ENCODE peak calls at places on chromosomes 2 and 18, in four cellular contexts. One of them, this sample, is unnamed.
A peak's percentile ranks its signal among the peaks of the same experiment; 100 is the strongest.

GRCh38 chr18:27789406-27789805 is 387.5 kb downstream of the CDH2 start:
- DNase-seq in CD4-positive, alpha-beta memory T cell: no peak
- DNase-seq in heart left ventricle: no peak
- DNase-seq in GM23338: no peak
- DNase-seq in this sample: no peak

GRCh38 chr2:138516030-138516704 is 14.6 kb downstream of the SPOPL start:
- DNase-seq in CD4-positive, alpha-beta memory T cell: peak; percentile 24
- DNase-seq in heart left ventricle: no peak
- DNase-seq in GM23338: peak; percentile 16
- DNase-seq in this sample: no peak

GRCh38 chr2:197813093-197813787 is 8.8 kb downstream of the PLCL1 start:
- DNase-seq in CD4-positive, alpha-beta memory T cell: no peak
- DNase-seq in heart left ventricle: no peak
- DNase-seq in GM23338: peak; percentile 50
- DNase-seq in this sample: no peak

GRCh38 chr2:128500136-128500800 is 181.6 kb upstream of the HS6ST1 start:
- DNase-seq in CD4-positive, alpha-beta memory T cell: no peak
- DNase-seq in heart left ventricle: peak; percentile 10
- DNase-seq in GM23338: no peak
- DNase-seq in this sample: no peak

GRCh38 chr18:28095041-28095440 is 81.9 kb downstream of the CDH2 start:
- DNase-seq in CD4-positive, alpha-beta memory T cell: no peak
- DNase-seq in heart left ventricle: no peak
- DNase-seq in GM23338: no peak
- DNase-seq in this sample: no peak

GRCh38 chr18:76255070-76255683 is 239.9 kb downstream of the ZNF516 start:
- DNase-seq in CD4-positive, alpha-beta memory T cell: no peak
- DNase-seq in heart left ventricle: no peak
- DNase-seq in GM23338: no peak
- DNase-seq in this sample: no peak

GRCh38 chr18:75491361-75491760 is 63.9 kb upstream of the SMIM21 start:
- DNase-seq in CD4-positive, alpha-beta memory T cell: no peak
- DNase-seq in heart left ventricle: no peak
- DNase-seq in GM23338: no peak
- DNase-seq in this sample: no peak

GRCh38 chr2:74835831-74836674 is 2.1 kb downstream of the HK2 start:
- DNase-seq in CD4-positive, alpha-beta memory T cell: peak; percentile 40
- DNase-seq in heart left ventricle: no peak
- DNase-seq in GM23338: peak; percentile 91
- DNase-seq in this sample: no peak

GRCh38 chr18:77054606-77055428 is 77.8 kb downstream of the MBP start:
- DNase-seq in CD4-positive, alpha-beta memory T cell: peak; percentile 87
- DNase-seq in heart left ventricle: peak; percentile 88
- DNase-seq in GM23338: peak; percentile 56
- DNase-seq in this sample: peak; percentile 80

GRCh38 chr2:10486601-10487079 is 38.5 kb upstream of the ODC1 start:
- DNase-seq in CD4-positive, alpha-beta memory T cell: no peak
- DNase-seq in heart left ventricle: no peak
- DNase-seq in GM23338: no peak
- DNase-seq in this sample: no peak

GRCh38 chr2:74715071-74715791 is 61.2 kb downstream of the SEMA4F start:
- DNase-seq in CD4-positive, alpha-beta memory T cell: peak; percentile 78
- DNase-seq in heart left ventricle: peak; percentile 81
- DNase-seq in GM23338: peak; percentile 92
- DNase-seq in this sample: peak; percentile 78

GRCh38 chr2:200567932-200568331 is 17.9 kb upstream of the AOX1 start:
- DNase-seq in CD4-positive, alpha-beta memory T cell: no peak
- DNase-seq in heart left ventricle: no peak
- DNase-seq in GM23338: no peak
- DNase-seq in this sample: no peak

GRCh38 chr2:50719837-50720694 is 311.9 kb downstream of the NRXN1 start:
- DNase-seq in CD4-positive, alpha-beta memory T cell: no peak
- DNase-seq in heart left ventricle: no peak
- DNase-seq in GM23338: peak; percentile 70
- DNase-seq in this sample: no peak

GRCh38 chr2:219178377-219179175 is 501 bp downstream of the RETREG2 start:
- DNase-seq in CD4-positive, alpha-beta memory T cell: no peak
- DNase-seq in heart left ventricle: peak; percentile 71
- DNase-seq in GM23338: peak; percentile 51
- DNase-seq in this sample: peak; percentile 43

GRCh38 chr2:52117299-52117698 is 1085.4 kb upstream of the NRXN1 start:
- DNase-seq in CD4-positive, alpha-beta memory T cell: no peak
- DNase-seq in heart left ventricle: no peak
- DNase-seq in GM23338: no peak
- DNase-seq in this sample: no peak

GRCh38 chr2:45102141-45102540 is 92.9 kb upstream of the SIX2 start:
- DNase-seq in CD4-positive, alpha-beta memory T cell: no peak
- DNase-seq in heart left ventricle: no peak
- DNase-seq in GM23338: no peak
- DNase-seq in this sample: no peak

GRCh38 chr2:215573495-215573894 is 137.6 kb upstream of the FN1 start:
- DNase-seq in CD4-positive, alpha-beta memory T cell: no peak
- DNase-seq in heart left ventricle: no peak
- DNase-seq in GM23338: no peak
- DNase-seq in this sample: no peak

GRCh38 chr2:88214631-88215030 is 44.5 kb downstream of the THNSL2 start:
- DNase-seq in CD4-positive, alpha-beta memory T cell: no peak
- DNase-seq in heart left ventricle: no peak
- DNase-seq in GM23338: no peak
- DNase-seq in this sample: no peak

GRCh38 chr18:27599202-27599829 is 414.2 kb upstream of the CHST9 start:
- DNase-seq in CD4-positive, alpha-beta memory T cell: no peak
- DNase-seq in heart left ventricle: no peak
- DNase-seq in GM23338: peak; percentile 79
- DNase-seq in this sample: peak; percentile 9

DNA sequence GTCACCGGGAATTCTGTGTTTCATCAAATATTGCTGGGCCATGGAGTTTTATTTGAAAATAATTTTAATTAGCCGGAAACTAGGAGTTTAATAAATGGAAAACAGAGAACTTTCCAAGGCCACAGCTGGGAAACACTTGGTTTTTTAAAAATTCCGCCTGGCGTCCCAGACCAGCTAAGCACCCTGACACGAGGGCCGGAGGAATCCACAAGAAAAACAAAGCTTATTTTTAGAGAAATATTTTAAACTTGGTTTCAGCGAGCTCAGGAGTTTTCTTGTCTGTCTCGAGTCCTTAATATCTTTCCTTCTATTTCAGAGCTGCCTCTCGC is 8.2 kb downstream of the ZFP36L2 start:
- DNase-seq in CD4-positive, alpha-beta memory T cell: no peak
- DNase-seq in heart left ventricle: no peak
- DNase-seq in GM23338: no peak
- DNase-seq in this sample: no peak
- H3K27ac ChIP-seq in CD4-positive, alpha-beta memory T cell: peak overlapping the region; percentile 90
- H3K27ac ChIP-seq in heart left ventricle: peak overlapping the region; percentile 99
- H3K27ac ChIP-seq in GM23338: peak overlapping the region; percentile 96
- H3K27ac ChIP-seq in this sample: peak overlapping the region; percentile 99

DNA sequence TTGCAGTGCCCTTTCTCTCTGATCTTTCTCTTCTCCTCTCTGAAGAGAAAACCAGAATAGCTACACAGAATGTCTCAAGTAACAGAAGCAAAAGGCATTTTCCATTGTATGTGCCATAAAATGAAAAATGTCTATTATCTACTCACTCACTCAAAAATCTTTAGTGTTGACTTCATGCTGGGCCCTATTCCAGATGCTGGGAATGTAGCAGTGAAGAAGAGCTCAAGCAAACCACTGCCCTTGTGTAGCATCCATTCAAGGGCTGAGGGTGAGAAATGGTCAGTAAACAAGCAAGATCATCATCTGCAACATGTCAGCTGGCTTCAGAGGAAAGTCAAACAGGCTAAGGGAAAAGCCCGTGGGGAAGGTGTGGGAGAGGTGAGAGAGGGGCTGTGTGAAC is 427.6 kb downstream of the METTL4 start:
- DNase-seq in CD4-positive, alpha-beta memory T cell: no peak
- DNase-seq in heart left ventricle: no peak
- DNase-seq in GM23338: no peak
- DNase-seq in this sample: no peak
- H3K4me3 ChIP-seq in CD4-positive, alpha-beta memory T cell: no peak overlapping the region
- H3K4me3 ChIP-seq in heart left ventricle: no peak overlapping the region
- H3K4me3 ChIP-seq in GM23338: no peak overlapping the region
- H3K4me3 ChIP-seq in this sample: no peak overlapping the region

GRCh38 chr18:59881728-59882685 is 17.8 kb upstream of the PMAIP1 start:
- DNase-seq in CD4-positive, alpha-beta memory T cell: no peak
- DNase-seq in heart left ventricle: no peak
- DNase-seq in GM23338: no peak
- DNase-seq in this sample: no peak
- H3K27ac ChIP-seq in CD4-positive, alpha-beta memory T cell: no peak overlapping the region
- H3K27ac ChIP-seq in heart left ventricle: peak overlapping the region; percentile 23
- H3K27ac ChIP-seq in GM23338: peak overlapping the region; percentile 59
- H3K27ac ChIP-seq in this sample: peak overlapping the region; percentile 69

DNA sequence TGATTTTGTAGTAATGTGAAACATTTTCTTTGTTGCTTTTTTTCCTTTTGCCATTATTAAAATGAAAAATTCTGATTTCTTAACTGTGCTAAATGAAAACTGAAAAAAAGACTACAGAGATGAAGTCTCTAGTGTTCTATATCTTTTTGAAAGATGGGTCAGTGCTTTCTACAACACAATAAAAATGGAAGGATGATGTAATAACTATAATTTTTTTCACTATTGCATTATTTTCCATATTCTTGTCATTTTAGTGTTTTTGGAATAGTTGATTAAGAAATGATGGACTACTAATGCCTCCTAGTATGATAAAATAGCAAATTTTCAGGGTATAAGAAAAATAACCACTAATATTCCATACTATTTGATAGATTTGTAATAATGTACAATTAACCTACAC is 7.2 kb downstream of the PSMD14 start:
- DNase-seq in CD4-positive, alpha-beta memory T cell: no peak
- DNase-seq in heart left ventricle: no peak
- DNase-seq in GM23338: no peak
- DNase-seq in this sample: no peak
- H3K4me3 ChIP-seq in CD4-positive, alpha-beta memory T cell: no peak overlapping the region
- H3K4me3 ChIP-seq in heart left ventricle: no peak overlapping the region
- H3K4me3 ChIP-seq in GM23338: no peak overlapping the region
- H3K4me3 ChIP-seq in this sample: no peak overlapping the region

GRCh38 chr18:39480494-39481245 is 1915.1 kb upstream of the CELF4 start:
- DNase-seq in CD4-positive, alpha-beta memory T cell: no peak
- DNase-seq in heart left ventricle: no peak
- DNase-seq in GM23338: no peak
- DNase-seq in this sample: no peak
- H3K27ac ChIP-seq in CD4-positive, alpha-beta memory T cell: no peak overlapping the region
- H3K27ac ChIP-seq in heart left ventricle: no peak overlapping the region
- H3K27ac ChIP-seq in GM23338: no peak overlapping the region
- H3K27ac ChIP-seq in this sample: no peak overlapping the region

DNA sequence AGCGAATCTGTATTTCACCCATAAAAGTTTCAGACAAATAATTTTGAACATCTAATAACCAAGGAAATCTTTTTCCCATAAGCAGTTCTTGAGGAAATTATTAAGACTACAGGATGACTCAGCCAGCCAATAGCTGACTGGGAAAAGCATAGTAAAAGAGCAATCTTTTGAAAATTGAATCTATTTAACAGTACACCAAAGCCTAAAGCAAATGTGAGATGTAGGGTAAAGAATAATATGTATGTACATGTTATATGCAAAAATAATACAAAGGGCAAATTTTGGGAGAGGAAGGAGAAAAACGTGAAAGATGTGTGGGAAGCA is 12.6 kb upstream of the KDSR start:
- DNase-seq in CD4-positive, alpha-beta memory T cell: no peak
- DNase-seq in heart left ventricle: no peak
- DNase-seq in GM23338: no peak
- DNase-seq in this sample: no peak
- H3K4me3 ChIP-seq in CD4-positive, alpha-beta memory T cell: no peak overlapping the region
- H3K4me3 ChIP-seq in heart left ventricle: no peak overlapping the region
- H3K4me3 ChIP-seq in GM23338: no peak overlapping the region
- H3K4me3 ChIP-seq in this sample: no peak overlapping the region

GRCh38 chr2:106161938-106162814 is 31.9 kb downstream of the UXS1 start:
- DNase-seq in CD4-positive, alpha-beta memory T cell: no peak
- DNase-seq in heart left ventricle: no peak
- DNase-seq in GM23338: no peak
- DNase-seq in this sample: no peak

GRCh38 chr2:106158871-106159270 is 35.2 kb downstream of the UXS1 start:
- DNase-seq in CD4-positive, alpha-beta memory T cell: no peak
- DNase-seq in heart left ventricle: no peak
- DNase-seq in GM23338: no peak
- DNase-seq in this sample: no peak

GRCh38 chr2:106159867-106160785 is 34.0 kb downstream of the UXS1 start:
- DNase-seq in CD4-positive, alpha-beta memory T cell: peak; percentile 64
- DNase-seq in heart left ventricle: no peak
- DNase-seq in GM23338: peak; percentile 34
- DNase-seq in this sample: no peak

GRCh38 chr2:106158131-106158530 is 36.0 kb downstream of the UXS1 start:
- DNase-seq in CD4-positive, alpha-beta memory T cell: no peak
- DNase-seq in heart left ventricle: no peak
- DNase-seq in GM23338: no peak
- DNase-seq in this sample: no peak

GRCh38 chr2:106160786-106161261 is 33.3 kb downstream of the UXS1 start:
- DNase-seq in CD4-positive, alpha-beta memory T cell: peak; percentile 63
- DNase-seq in heart left ventricle: no peak
- DNase-seq in GM23338: no peak
- DNase-seq in this sample: no peak
- H3K27ac ChIP-seq in CD4-positive, alpha-beta memory T cell: peak overlapping the region; percentile 80
- H3K27ac ChIP-seq in heart left ventricle: no peak overlapping the region
- H3K27ac ChIP-seq in GM23338: no peak overlapping the region
- H3K27ac ChIP-seq in this sample: no peak overlapping the region

GRCh38 chr2:101540518-101540917 is 65.6 kb upstream of the RFX8 start:
- DNase-seq in CD4-positive, alpha-beta memory T cell: no peak
- DNase-seq in heart left ventricle: no peak
- DNase-seq in GM23338: no peak
- DNase-seq in this sample: no peak
- H3K4me3 ChIP-seq in CD4-positive, alpha-beta memory T cell: no peak overlapping the region
- H3K4me3 ChIP-seq in heart left ventricle: no peak overlapping the region
- H3K4me3 ChIP-seq in GM23338: no peak overlapping the region
- H3K4me3 ChIP-seq in this sample: no peak overlapping the region

DNA sequence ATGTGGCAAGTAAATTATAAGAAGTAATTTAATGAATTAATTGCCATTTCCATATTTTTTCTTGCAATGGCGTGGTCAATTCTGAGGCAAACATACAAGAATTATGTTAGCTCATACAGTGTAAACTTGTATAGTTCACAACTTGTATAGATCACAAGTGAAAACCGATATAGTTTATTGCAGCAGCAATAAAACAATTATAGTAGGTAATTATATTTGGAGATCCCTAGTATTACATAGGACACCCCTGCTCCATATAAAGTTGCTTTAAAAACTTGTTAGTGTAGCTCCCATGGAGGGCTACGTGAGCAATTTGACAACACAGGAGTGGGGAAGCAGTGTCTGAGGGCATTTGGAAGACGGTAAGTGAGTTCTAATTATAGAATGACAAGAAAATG is 288.2 kb downstream of the SOCS6 start:
- DNase-seq in CD4-positive, alpha-beta memory T cell: no peak
- DNase-seq in heart left ventricle: no peak
- DNase-seq in GM23338: no peak
- DNase-seq in this sample: no peak
- H3K27ac ChIP-seq in CD4-positive, alpha-beta memory T cell: no peak overlapping the region
- H3K27ac ChIP-seq in heart left ventricle: no peak overlapping the region
- H3K27ac ChIP-seq in GM23338: no peak overlapping the region
- H3K27ac ChIP-seq in this sample: no peak overlapping the region